ENCODE peak calls at places on chromosomes 7 and 10, in ten cellular contexts. One of them, this sample, is unnamed.

GRCh38 chr10:91349381-91349780 is 60.8 kb upstream of the HECTD2 start:
- DNase-seq in C1 segment of cervical spinal cord: peak
- DNase-seq in GM20000: no peak
- DNase-seq in H7: no peak
- DNase-seq in substantia nigra: no peak
- DNase-seq in naive thymus-derived CD4-positive, alpha-beta T cell: no peak
- DNase-seq in caudate nucleus: no peak
- DNase-seq in amniotic epithelial cell: peak
- DNase-seq in stimulated activated CD4-positive, alpha-beta T cell treated with anti-CD3 and anti-CD28 coated beads, Interleukin-12 subunit alpha, Interleukin-12 subunit beta, amount 100 ng/mL, for 48 hours: no peak
- DNase-seq in posterior vena cava: no peak
- DNase-seq in this sample: no peak

GRCh38 chr7:116888895-116889294 is 26.5 kb downstream of the CAPZA2 start:
- DNase-seq in C1 segment of cervical spinal cord: no peak
- DNase-seq in GM20000: no peak
- DNase-seq in H7: no peak
- DNase-seq in substantia nigra: no peak
- DNase-seq in naive thymus-derived CD4-positive, alpha-beta T cell: no peak
- DNase-seq in caudate nucleus: no peak
- DNase-seq in amniotic epithelial cell: no peak
- DNase-seq in stimulated activated CD4-positive, alpha-beta T cell treated with anti-CD3 and anti-CD28 coated beads, Interleukin-12 subunit alpha, Interleukin-12 subunit beta, amount 100 ng/mL, for 48 hours: no peak
- DNase-seq in posterior vena cava: no peak
- DNase-seq in this sample: no peak

GRCh38 chr7:129644634-129645230 is 33.2 kb downstream of the NRF1 start:
- DNase-seq in C1 segment of cervical spinal cord: no peak
- DNase-seq in GM20000: no peak
- DNase-seq in H7: no peak
- DNase-seq in substantia nigra: no peak
- DNase-seq in naive thymus-derived CD4-positive, alpha-beta T cell: no peak
- DNase-seq in caudate nucleus: no peak
- DNase-seq in amniotic epithelial cell: peak
- DNase-seq in stimulated activated CD4-positive, alpha-beta T cell treated with anti-CD3 and anti-CD28 coated beads, Interleukin-12 subunit alpha, Interleukin-12 subunit beta, amount 100 ng/mL, for 48 hours: no peak
- DNase-seq in posterior vena cava: no peak
- DNase-seq in this sample: no peak

GRCh38 chr10:86299562-86299961 is 67.0 kb downstream of the GRID1 start:
- DNase-seq in C1 segment of cervical spinal cord: no peak
- DNase-seq in GM20000: no peak
- DNase-seq in H7: no peak
- DNase-seq in substantia nigra: no peak
- DNase-seq in naive thymus-derived CD4-positive, alpha-beta T cell: no peak
- DNase-seq in caudate nucleus: no peak
- DNase-seq in amniotic epithelial cell: no peak
- DNase-seq in stimulated activated CD4-positive, alpha-beta T cell treated with anti-CD3 and anti-CD28 coated beads, Interleukin-12 subunit alpha, Interleukin-12 subunit beta, amount 100 ng/mL, for 48 hours: no peak
- DNase-seq in posterior vena cava: peak
- DNase-seq in this sample: no peak

GRCh38 chr10:90888387-90888786 is 16.6 kb downstream of the RPP30 start:
- DNase-seq in C1 segment of cervical spinal cord: no peak
- DNase-seq in GM20000: no peak
- DNase-seq in H7: no peak
- DNase-seq in substantia nigra: no peak
- DNase-seq in naive thymus-derived CD4-positive, alpha-beta T cell: no peak
- DNase-seq in caudate nucleus: no peak
- DNase-seq in amniotic epithelial cell: peak
- DNase-seq in stimulated activated CD4-positive, alpha-beta T cell treated with anti-CD3 and anti-CD28 coated beads, Interleukin-12 subunit alpha, Interleukin-12 subunit beta, amount 100 ng/mL, for 48 hours: no peak
- DNase-seq in posterior vena cava: no peak
- DNase-seq in this sample: no peak

GRCh38 chr10:125989791-125990190 is 93.4 kb downstream of the FANK1 start:
- DNase-seq in C1 segment of cervical spinal cord: no peak
- DNase-seq in GM20000: no peak
- DNase-seq in H7: no peak
- DNase-seq in substantia nigra: no peak
- DNase-seq in naive thymus-derived CD4-positive, alpha-beta T cell: no peak
- DNase-seq in caudate nucleus: no peak
- DNase-seq in amniotic epithelial cell: no peak
- DNase-seq in stimulated activated CD4-positive, alpha-beta T cell treated with anti-CD3 and anti-CD28 coated beads, Interleukin-12 subunit alpha, Interleukin-12 subunit beta, amount 100 ng/mL, for 48 hours: no peak
- DNase-seq in posterior vena cava: no peak
- DNase-seq in this sample: no peak

GRCh38 chr10:37448161-37448560 is 322.8 kb downstream of the ANKRD30A start:
- DNase-seq in C1 segment of cervical spinal cord: no peak
- DNase-seq in GM20000: no peak
- DNase-seq in H7: no peak
- DNase-seq in substantia nigra: no peak
- DNase-seq in naive thymus-derived CD4-positive, alpha-beta T cell: no peak
- DNase-seq in caudate nucleus: no peak
- DNase-seq in amniotic epithelial cell: no peak
- DNase-seq in stimulated activated CD4-positive, alpha-beta T cell treated with anti-CD3 and anti-CD28 coated beads, Interleukin-12 subunit alpha, Interleukin-12 subunit beta, amount 100 ng/mL, for 48 hours: no peak
- DNase-seq in posterior vena cava: no peak
- DNase-seq in this sample: no peak

GRCh38 chr10:32622409-32622808 is 176.5 kb downstream of the CCDC7 start:
- DNase-seq in C1 segment of cervical spinal cord: no peak
- DNase-seq in GM20000: no peak
- DNase-seq in H7: no peak
- DNase-seq in substantia nigra: no peak
- DNase-seq in naive thymus-derived CD4-positive, alpha-beta T cell: no peak
- DNase-seq in caudate nucleus: no peak
- DNase-seq in amniotic epithelial cell: no peak
- DNase-seq in stimulated activated CD4-positive, alpha-beta T cell treated with anti-CD3 and anti-CD28 coated beads, Interleukin-12 subunit alpha, Interleukin-12 subunit beta, amount 100 ng/mL, for 48 hours: no peak
- DNase-seq in posterior vena cava: no peak
- DNase-seq in this sample: no peak

GRCh38 chr7:80760292-80760691 is 121.8 kb downstream of the CD36 start:
- DNase-seq in C1 segment of cervical spinal cord: no peak
- DNase-seq in GM20000: no peak
- DNase-seq in H7: no peak
- DNase-seq in substantia nigra: no peak
- DNase-seq in naive thymus-derived CD4-positive, alpha-beta T cell: no peak
- DNase-seq in caudate nucleus: no peak
- DNase-seq in amniotic epithelial cell: no peak
- DNase-seq in stimulated activated CD4-positive, alpha-beta T cell treated with anti-CD3 and anti-CD28 coated beads, Interleukin-12 subunit alpha, Interleukin-12 subunit beta, amount 100 ng/mL, for 48 hours: no peak
- DNase-seq in posterior vena cava: no peak
- DNase-seq in this sample: no peak

GRCh38 chr10:90658791-90659190 is 199.0 kb downstream of the HTR7 start:
- DNase-seq in C1 segment of cervical spinal cord: no peak
- DNase-seq in GM20000: no peak
- DNase-seq in H7: no peak
- DNase-seq in substantia nigra: no peak
- DNase-seq in naive thymus-derived CD4-positive, alpha-beta T cell: no peak
- DNase-seq in caudate nucleus: no peak
- DNase-seq in amniotic epithelial cell: no peak
- DNase-seq in stimulated activated CD4-positive, alpha-beta T cell treated with anti-CD3 and anti-CD28 coated beads, Interleukin-12 subunit alpha, Interleukin-12 subunit beta, amount 100 ng/mL, for 48 hours: no peak
- DNase-seq in posterior vena cava: no peak
- DNase-seq in this sample: no peak

GRCh38 chr7:111312966-111313365 is 222.0 kb downstream of the LRRN3 start:
- DNase-seq in C1 segment of cervical spinal cord: no peak
- DNase-seq in GM20000: no peak
- DNase-seq in H7: no peak
- DNase-seq in substantia nigra: no peak
- DNase-seq in naive thymus-derived CD4-positive, alpha-beta T cell: no peak
- DNase-seq in caudate nucleus: no peak
- DNase-seq in amniotic epithelial cell: peak
- DNase-seq in stimulated activated CD4-positive, alpha-beta T cell treated with anti-CD3 and anti-CD28 coated beads, Interleukin-12 subunit alpha, Interleukin-12 subunit beta, amount 100 ng/mL, for 48 hours: no peak
- DNase-seq in posterior vena cava: no peak
- DNase-seq in this sample: no peak

GRCh38 chr10:48468866-48469511 is 135.9 kb downstream of the ARHGAP22 start:
- DNase-seq in C1 segment of cervical spinal cord: no peak
- DNase-seq in GM20000: no peak
- DNase-seq in H7: peak
- DNase-seq in substantia nigra: no peak
- DNase-seq in naive thymus-derived CD4-positive, alpha-beta T cell: no peak
- DNase-seq in caudate nucleus: no peak
- DNase-seq in amniotic epithelial cell: no peak
- DNase-seq in stimulated activated CD4-positive, alpha-beta T cell treated with anti-CD3 and anti-CD28 coated beads, Interleukin-12 subunit alpha, Interleukin-12 subunit beta, amount 100 ng/mL, for 48 hours: no peak
- DNase-seq in posterior vena cava: no peak
- DNase-seq in this sample: no peak

GRCh38 chr7:154902600-154903082 is 100.3 kb downstream of the PAXIP1 start:
- DNase-seq in C1 segment of cervical spinal cord: no peak
- DNase-seq in GM20000: no peak
- DNase-seq in H7: no peak
- DNase-seq in substantia nigra: no peak
- DNase-seq in naive thymus-derived CD4-positive, alpha-beta T cell: no peak
- DNase-seq in caudate nucleus: peak
- DNase-seq in amniotic epithelial cell: no peak
- DNase-seq in stimulated activated CD4-positive, alpha-beta T cell treated with anti-CD3 and anti-CD28 coated beads, Interleukin-12 subunit alpha, Interleukin-12 subunit beta, amount 100 ng/mL, for 48 hours: no peak
- DNase-seq in posterior vena cava: peak
- DNase-seq in this sample: no peak

GRCh38 chr10:113111900-113112853 is 162.1 kb downstream of the TCF7L2 start:
- DNase-seq in C1 segment of cervical spinal cord: no peak
- DNase-seq in GM20000: no peak
- DNase-seq in H7: no peak
- DNase-seq in substantia nigra: no peak
- DNase-seq in naive thymus-derived CD4-positive, alpha-beta T cell: no peak
- DNase-seq in caudate nucleus: no peak
- DNase-seq in amniotic epithelial cell: peak
- DNase-seq in stimulated activated CD4-positive, alpha-beta T cell treated with anti-CD3 and anti-CD28 coated beads, Interleukin-12 subunit alpha, Interleukin-12 subunit beta, amount 100 ng/mL, for 48 hours: no peak
- DNase-seq in posterior vena cava: no peak
- DNase-seq in this sample: no peak

GRCh38 chr7:22854158-22855048 is 31.8 kb upstream of the TOMM7 start:
- DNase-seq in C1 segment of cervical spinal cord: peak
- DNase-seq in GM20000: peak
- DNase-seq in H7: peak
- DNase-seq in substantia nigra: peak
- DNase-seq in naive thymus-derived CD4-positive, alpha-beta T cell: peak
- DNase-seq in caudate nucleus: peak
- DNase-seq in amniotic epithelial cell: peak
- DNase-seq in stimulated activated CD4-positive, alpha-beta T cell treated with anti-CD3 and anti-CD28 coated beads, Interleukin-12 subunit alpha, Interleukin-12 subunit beta, amount 100 ng/mL, for 48 hours: peak
- DNase-seq in posterior vena cava: peak
- DNase-seq in this sample: peak

GRCh38 chr10:110717830-110718595 is 73.9 kb downstream of the RBM20 start:
- DNase-seq in C1 segment of cervical spinal cord: peak
- DNase-seq in GM20000: no peak
- DNase-seq in H7: no peak
- DNase-seq in substantia nigra: no peak
- DNase-seq in naive thymus-derived CD4-positive, alpha-beta T cell: no peak
- DNase-seq in caudate nucleus: no peak
- DNase-seq in amniotic epithelial cell: no peak
- DNase-seq in stimulated activated CD4-positive, alpha-beta T cell treated with anti-CD3 and anti-CD28 coated beads, Interleukin-12 subunit alpha, Interleukin-12 subunit beta, amount 100 ng/mL, for 48 hours: no peak
- DNase-seq in posterior vena cava: peak
- DNase-seq in this sample: no peak

GRCh38 chr10:110993024-110993693 is 73.8 kb downstream of the SHOC2 start:
- DNase-seq in C1 segment of cervical spinal cord: no peak
- DNase-seq in GM20000: peak
- DNase-seq in H7: no peak
- DNase-seq in substantia nigra: no peak
- DNase-seq in naive thymus-derived CD4-positive, alpha-beta T cell: no peak
- DNase-seq in caudate nucleus: no peak
- DNase-seq in amniotic epithelial cell: peak
- DNase-seq in stimulated activated CD4-positive, alpha-beta T cell treated with anti-CD3 and anti-CD28 coated beads, Interleukin-12 subunit alpha, Interleukin-12 subunit beta, amount 100 ng/mL, for 48 hours: no peak
- DNase-seq in posterior vena cava: no peak
- DNase-seq in this sample: no peak

GRCh38 chr10:6025683-6026225 is 36.4 kb downstream of the IL2RA start:
- DNase-seq in C1 segment of cervical spinal cord: no peak
- DNase-seq in GM20000: no peak
- DNase-seq in H7: no peak
- DNase-seq in substantia nigra: no peak
- DNase-seq in naive thymus-derived CD4-positive, alpha-beta T cell: no peak
- DNase-seq in caudate nucleus: no peak
- DNase-seq in amniotic epithelial cell: no peak
- DNase-seq in stimulated activated CD4-positive, alpha-beta T cell treated with anti-CD3 and anti-CD28 coated beads, Interleukin-12 subunit alpha, Interleukin-12 subunit beta, amount 100 ng/mL, for 48 hours: no peak
- DNase-seq in posterior vena cava: no peak
- DNase-seq in this sample: no peak

GRCh38 chr7:122885583-122886356 is 490 bp downstream of the CADPS2 start:
- DNase-seq in C1 segment of cervical spinal cord: peak
- DNase-seq in GM20000: peak
- DNase-seq in H7: peak
- DNase-seq in substantia nigra: peak
- DNase-seq in naive thymus-derived CD4-positive, alpha-beta T cell: no peak
- DNase-seq in caudate nucleus: peak
- DNase-seq in amniotic epithelial cell: peak
- DNase-seq in stimulated activated CD4-positive, alpha-beta T cell treated with anti-CD3 and anti-CD28 coated beads, Interleukin-12 subunit alpha, Interleukin-12 subunit beta, amount 100 ng/mL, for 48 hours: no peak
- DNase-seq in posterior vena cava: peak
- DNase-seq in this sample: no peak

GRCh38 chr7:5217851-5218331 is 27.9 kb downstream of the WIPI2 start:
- DNase-seq in C1 segment of cervical spinal cord: peak
- DNase-seq in GM20000: peak
- DNase-seq in H7: no peak
- DNase-seq in substantia nigra: no peak
- DNase-seq in naive thymus-derived CD4-positive, alpha-beta T cell: no peak
- DNase-seq in caudate nucleus: no peak
- DNase-seq in amniotic epithelial cell: no peak
- DNase-seq in stimulated activated CD4-positive, alpha-beta T cell treated with anti-CD3 and anti-CD28 coated beads, Interleukin-12 subunit alpha, Interleukin-12 subunit beta, amount 100 ng/mL, for 48 hours: no peak
- DNase-seq in posterior vena cava: peak
- DNase-seq in this sample: no peak

GRCh38 chr7:5479133-5479745 is 55.6 kb upstream of the TNRC18 start:
- DNase-seq in C1 segment of cervical spinal cord: no peak
- DNase-seq in GM20000: no peak
- DNase-seq in H7: peak
- DNase-seq in substantia nigra: no peak
- DNase-seq in naive thymus-derived CD4-positive, alpha-beta T cell: no peak
- DNase-seq in caudate nucleus: no peak
- DNase-seq in amniotic epithelial cell: peak
- DNase-seq in stimulated activated CD4-positive, alpha-beta T cell treated with anti-CD3 and anti-CD28 coated beads, Interleukin-12 subunit alpha, Interleukin-12 subunit beta, amount 100 ng/mL, for 48 hours: no peak
- DNase-seq in posterior vena cava: no peak
- DNase-seq in this sample: no peak

GRCh38 chr7:3520206-3520605 is 219.2 kb downstream of the SDK1 start:
- DNase-seq in C1 segment of cervical spinal cord: no peak
- DNase-seq in GM20000: no peak
- DNase-seq in H7: no peak
- DNase-seq in substantia nigra: no peak
- DNase-seq in naive thymus-derived CD4-positive, alpha-beta T cell: no peak
- DNase-seq in caudate nucleus: no peak
- DNase-seq in amniotic epithelial cell: no peak
- DNase-seq in stimulated activated CD4-positive, alpha-beta T cell treated with anti-CD3 and anti-CD28 coated beads, Interleukin-12 subunit alpha, Interleukin-12 subunit beta, amount 100 ng/mL, for 48 hours: no peak
- DNase-seq in posterior vena cava: no peak
- DNase-seq in this sample: no peak

GRCh38 chr10:91289295-91289694 is 68.8 kb downstream of the PCGF5 start:
- DNase-seq in C1 segment of cervical spinal cord: no peak
- DNase-seq in GM20000: no peak
- DNase-seq in H7: no peak
- DNase-seq in substantia nigra: no peak
- DNase-seq in naive thymus-derived CD4-positive, alpha-beta T cell: no peak
- DNase-seq in caudate nucleus: no peak
- DNase-seq in amniotic epithelial cell: no peak
- DNase-seq in stimulated activated CD4-positive, alpha-beta T cell treated with anti-CD3 and anti-CD28 coated beads, Interleukin-12 subunit alpha, Interleukin-12 subunit beta, amount 100 ng/mL, for 48 hours: no peak
- DNase-seq in posterior vena cava: no peak
- DNase-seq in this sample: no peak

GRCh38 chr7:158452331-158452730 is 135.3 kb downstream of the PTPRN2 start:
- DNase-seq in C1 segment of cervical spinal cord: no peak
- DNase-seq in GM20000: no peak
- DNase-seq in H7: no peak
- DNase-seq in substantia nigra: no peak
- DNase-seq in naive thymus-derived CD4-positive, alpha-beta T cell: no peak
- DNase-seq in caudate nucleus: no peak
- DNase-seq in amniotic epithelial cell: no peak
- DNase-seq in stimulated activated CD4-positive, alpha-beta T cell treated with anti-CD3 and anti-CD28 coated beads, Interleukin-12 subunit alpha, Interleukin-12 subunit beta, amount 100 ng/mL, for 48 hours: no peak
- DNase-seq in posterior vena cava: peak
- DNase-seq in this sample: no peak

GRCh38 chr7:128000048-128000447 is 31.2 kb downstream of the LRRC4 start:
- DNase-seq in C1 segment of cervical spinal cord: no peak
- DNase-seq in GM20000: no peak
- DNase-seq in H7: no peak
- DNase-seq in substantia nigra: no peak
- DNase-seq in naive thymus-derived CD4-positive, alpha-beta T cell: no peak
- DNase-seq in caudate nucleus: no peak
- DNase-seq in amniotic epithelial cell: peak
- DNase-seq in stimulated activated CD4-positive, alpha-beta T cell treated with anti-CD3 and anti-CD28 coated beads, Interleukin-12 subunit alpha, Interleukin-12 subunit beta, amount 100 ng/mL, for 48 hours: no peak
- DNase-seq in posterior vena cava: no peak
- DNase-seq in this sample: no peak

GRCh38 chr10:48233643-48234042 is 40.9 kb downstream of the FRMPD2 start:
- DNase-seq in C1 segment of cervical spinal cord: peak
- DNase-seq in GM20000: no peak
- DNase-seq in H7: no peak
- DNase-seq in substantia nigra: no peak
- DNase-seq in naive thymus-derived CD4-positive, alpha-beta T cell: no peak
- DNase-seq in caudate nucleus: no peak
- DNase-seq in amniotic epithelial cell: no peak
- DNase-seq in stimulated activated CD4-positive, alpha-beta T cell treated with anti-CD3 and anti-CD28 coated beads, Interleukin-12 subunit alpha, Interleukin-12 subunit beta, amount 100 ng/mL, for 48 hours: no peak
- DNase-seq in posterior vena cava: no peak
- DNase-seq in this sample: no peak

GRCh38 chr10:107915277-107915634 is 750.8 kb upstream of the SORCS1 start:
- DNase-seq in C1 segment of cervical spinal cord: no peak
- DNase-seq in GM20000: peak
- DNase-seq in H7: no peak
- DNase-seq in substantia nigra: no peak
- DNase-seq in naive thymus-derived CD4-positive, alpha-beta T cell: no peak
- DNase-seq in caudate nucleus: no peak
- DNase-seq in amniotic epithelial cell: peak
- DNase-seq in stimulated activated CD4-positive, alpha-beta T cell treated with anti-CD3 and anti-CD28 coated beads, Interleukin-12 subunit alpha, Interleukin-12 subunit beta, amount 100 ng/mL, for 48 hours: no peak
- DNase-seq in posterior vena cava: peak
- DNase-seq in this sample: no peak

GRCh38 chr7:21299766-21300165 is 128.1 kb upstream of the SP4 start:
- DNase-seq in C1 segment of cervical spinal cord: no peak
- DNase-seq in GM20000: no peak
- DNase-seq in H7: no peak
- DNase-seq in substantia nigra: no peak
- DNase-seq in naive thymus-derived CD4-positive, alpha-beta T cell: no peak
- DNase-seq in caudate nucleus: no peak
- DNase-seq in amniotic epithelial cell: no peak
- DNase-seq in stimulated activated CD4-positive, alpha-beta T cell treated with anti-CD3 and anti-CD28 coated beads, Interleukin-12 subunit alpha, Interleukin-12 subunit beta, amount 100 ng/mL, for 48 hours: no peak
- DNase-seq in posterior vena cava: no peak
- DNase-seq in this sample: no peak